ENCODE peak calls at places on chromosome 14, in four cellular contexts. One of them, this sample, is unnamed.

GRCh38 chr14:39265741-39266588 is 32.2 kb downstream of the MIA2 start:
- DNase-seq in H1: no peak
- DNase-seq in GM12878: no peak
- DNase-seq in K562: peak
- DNase-seq in this sample: no peak

GRCh38 chr14:65566820-65567522 is 154.4 kb downstream of the FUT8 start:
- DNase-seq in H1: no peak
- DNase-seq in GM12878: peak
- DNase-seq in K562: no peak
- DNase-seq in this sample: no peak

GRCh38 chr14:22438742-22439141 is 150.3 kb downstream of the DAD1 start:
- DNase-seq in H1: no peak
- DNase-seq in GM12878: no peak
- DNase-seq in K562: no peak
- DNase-seq in this sample: no peak

GRCh38 chr14:100772607-100773165 is 46.0 kb downstream of the DLK1 start:
- DNase-seq in H1: no peak
- DNase-seq in GM12878: no peak
- DNase-seq in K562: no peak
- DNase-seq in this sample: no peak

GRCh38 chr14:59406454-59407245 is 58.5 kb downstream of the GPR135 start:
- DNase-seq in H1: no peak
- DNase-seq in GM12878: no peak
- DNase-seq in K562: peak
- DNase-seq in this sample: peak

GRCh38 chr14:72809063-72809462 is 84.8 kb downstream of the DPF3 start:
- DNase-seq in H1: no peak
- DNase-seq in GM12878: no peak
- DNase-seq in K562: no peak
- DNase-seq in this sample: no peak

GRCh38 chr14:32370720-32371119 is 41.6 kb downstream of the AKAP6 start:
- DNase-seq in H1: no peak
- DNase-seq in GM12878: no peak
- DNase-seq in K562: no peak
- DNase-seq in this sample: no peak

GRCh38 chr14:92964124-92965109 is 41.5 kb downstream of the CHGA start:
- DNase-seq in H1: no peak
- DNase-seq in GM12878: no peak
- DNase-seq in K562: no peak
- DNase-seq in this sample: no peak

GRCh38 chr14:103302966-103303365 is 31.1 kb upstream of the EIF5 start:
- DNase-seq in H1: no peak
- DNase-seq in GM12878: no peak
- DNase-seq in K562: no peak
- DNase-seq in this sample: no peak

GRCh38 chr14:71212093-71212492 is 304.8 kb downstream of the PCNX1 start:
- DNase-seq in H1: no peak
- DNase-seq in GM12878: no peak
- DNase-seq in K562: no peak
- DNase-seq in this sample: no peak

GRCh38 chr14:32166029-32166428 is 35.8 kb upstream of the RNU6-7 start:
- DNase-seq in H1: no peak
- DNase-seq in GM12878: no peak
- DNase-seq in K562: no peak
- DNase-seq in this sample: no peak

GRCh38 chr14:75389679-75390078 is 38.1 kb upstream of the JDP2 start:
- DNase-seq in H1: no peak
- DNase-seq in GM12878: no peak
- DNase-seq in K562: no peak
- DNase-seq in this sample: no peak

GRCh38 chr14:65349100-65349499 is 63.4 kb upstream of the FUT8 start:
- DNase-seq in H1: no peak
- DNase-seq in GM12878: no peak
- DNase-seq in K562: peak
- DNase-seq in this sample: peak

GRCh38 chr14:23436327-23437141 is 1.1 kb upstream of the MYH7 start:
- DNase-seq in H1: no peak
- DNase-seq in GM12878: no peak
- DNase-seq in K562: peak
- DNase-seq in this sample: no peak

GRCh38 chr14:85764809-85765208 is 234.9 kb downstream of the FLRT2 start:
- DNase-seq in H1: no peak
- DNase-seq in GM12878: no peak
- DNase-seq in K562: no peak
- DNase-seq in this sample: no peak

GRCh38 chr14:89418452-89418851 is 1.4 kb upstream of the FOXN3 start:
- DNase-seq in H1: no peak
- DNase-seq in GM12878: no peak
- DNase-seq in K562: no peak
- DNase-seq in this sample: no peak

GRCh38 chr14:64337901-64338615 is 43.9 kb upstream of the ESR2 start:
- DNase-seq in H1: peak
- DNase-seq in GM12878: no peak
- DNase-seq in K562: peak
- DNase-seq in this sample: peak

GRCh38 chr14:38611928-38612327 is 356.0 kb upstream of the CLEC14A start:
- DNase-seq in H1: no peak
- DNase-seq in GM12878: no peak
- DNase-seq in K562: no peak
- DNase-seq in this sample: no peak

GRCh38 chr14:99125616-99126431 is 146.2 kb downstream of the BCL11B start:
- DNase-seq in H1: peak
- DNase-seq in GM12878: no peak
- DNase-seq in K562: no peak
- DNase-seq in this sample: peak

GRCh38 chr14:37170993-37171392 is 1.4 kb downstream of the SLC25A21 start:
- DNase-seq in H1: no peak
- DNase-seq in GM12878: no peak
- DNase-seq in K562: peak
- DNase-seq in this sample: no peak

GRCh38 chr14:26004342-26004741 is 593.5 kb downstream of the NOVA1 start:
- DNase-seq in H1: no peak
- DNase-seq in GM12878: no peak
- DNase-seq in K562: no peak
- DNase-seq in this sample: no peak

DNA sequence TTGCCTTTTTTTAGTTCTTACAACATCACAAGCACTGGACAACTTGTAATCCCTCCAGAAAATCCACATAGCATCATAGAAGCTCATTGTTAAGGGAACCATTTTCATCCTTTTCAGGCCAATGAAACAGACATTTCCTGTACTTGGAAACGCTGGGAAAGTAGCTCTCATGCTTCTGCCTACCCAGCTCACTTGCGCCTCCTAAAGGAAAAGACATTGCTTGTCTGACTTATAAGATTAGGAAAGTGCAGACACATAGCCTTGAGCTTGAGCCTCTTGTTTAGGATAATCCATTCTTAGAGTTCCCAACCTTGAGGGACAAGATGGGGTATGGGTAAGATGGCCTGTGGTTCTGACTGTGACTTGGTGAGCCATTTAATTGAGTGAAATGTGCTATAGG is 589.5 kb downstream of the NOVA1 start:
- DNase-seq in H1: no peak
- DNase-seq in GM12878: no peak
- DNase-seq in K562: no peak
- DNase-seq in this sample: no peak
- TF ChIP-seq CBX5 in H1: no peak
- TF ChIP-seq CBX5 in GM12878: no peak
- TF ChIP-seq CBX5 in K562: no peak
- TF ChIP-seq CBX5 in this sample: no peak

DNA sequence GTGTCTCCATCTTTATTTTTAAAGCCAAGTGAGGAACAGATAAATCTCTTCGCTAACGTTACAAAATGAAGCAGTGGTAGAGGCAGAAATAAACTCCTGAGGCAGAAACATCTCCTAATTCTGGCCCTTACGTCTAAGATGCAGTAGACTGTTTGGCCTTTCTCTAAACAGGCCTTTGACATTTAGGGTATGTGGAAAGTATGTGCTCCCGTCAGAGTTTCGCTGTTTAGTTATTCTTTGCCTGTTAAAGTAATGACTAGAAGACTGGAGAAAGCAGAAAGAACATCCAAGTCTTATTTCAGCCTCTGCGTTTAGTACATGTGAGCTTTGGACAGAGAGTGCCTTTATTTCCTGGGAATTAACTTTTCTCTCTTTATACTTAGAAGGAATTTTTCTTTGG is 216.6 kb downstream of the RAD51B start:
- DNase-seq in H1: no peak
- DNase-seq in GM12878: no peak
- DNase-seq in K562: no peak
- DNase-seq in this sample: no peak
- TF ChIP-seq EP300 in H1: no peak
- TF ChIP-seq EP300 in GM12878: no peak
- TF ChIP-seq EP300 in K562: no peak
- TF ChIP-seq EP300 in this sample: no peak

GRCh38 chr14:105267820-105268548 is 19.7 kb downstream of the BTBD6 start:
- DNase-seq in H1: no peak
- DNase-seq in GM12878: no peak
- DNase-seq in K562: no peak
- DNase-seq in this sample: no peak
- TF ChIP-seq CEBPB in H1: no peak
- TF ChIP-seq CEBPB in GM12878: no peak
- TF ChIP-seq CEBPB in K562: no peak
- TF ChIP-seq CEBPB in this sample: no peak

GRCh38 chr14:69811868-69812252 is 14.8 kb upstream of the SLC10A1 start:
- DNase-seq in H1: no peak
- DNase-seq in GM12878: no peak
- DNase-seq in K562: no peak
- DNase-seq in this sample: no peak

GRCh38 chr14:69814397-69814796 is 17.4 kb upstream of the SLC10A1 start:
- DNase-seq in H1: no peak
- DNase-seq in GM12878: no peak
- DNase-seq in K562: no peak
- DNase-seq in this sample: no peak

GRCh38 chr14:69808919-69809808 is 12.1 kb upstream of the SLC10A1 start:
- DNase-seq in H1: no peak
- DNase-seq in GM12878: no peak
- DNase-seq in K562: no peak
- DNase-seq in this sample: peak

GRCh38 chr14:69812725-69813124 is 15.7 kb upstream of the SLC10A1 start:
- DNase-seq in H1: no peak
- DNase-seq in GM12878: no peak
- DNase-seq in K562: peak
- DNase-seq in this sample: peak

GRCh38 chr14:69811227-69811867 is 14.3 kb upstream of the SLC10A1 start:
- DNase-seq in H1: peak
- DNase-seq in GM12878: no peak
- DNase-seq in K562: no peak
- DNase-seq in this sample: no peak
- TF ChIP-seq CBX5 in H1: no peak
- TF ChIP-seq CBX5 in GM12878: no peak
- TF ChIP-seq CBX5 in K562: no peak
- TF ChIP-seq CBX5 in this sample: no peak

GRCh38 chr14:95322646-95323045 is 2.9 kb upstream of the CLMN start:
- DNase-seq in H1: no peak
- DNase-seq in GM12878: no peak
- DNase-seq in K562: no peak
- DNase-seq in this sample: no peak
- TF ChIP-seq EP300 in H1: no peak
- TF ChIP-seq EP300 in GM12878: no peak
- TF ChIP-seq EP300 in K562: no peak
- TF ChIP-seq EP300 in this sample: no peak